ENCODE peak calls at places on chromosomes 4 and X, in four cellular contexts. T is AG08395; M is stimulated activated CD4-positive, alpha-beta T cell treated with anti-CD3 and anti-CD28 coated beads, Interleukin-12 subunit alpha, Interleukin-12 subunit beta, amount 100 ng/mL, for 4 hours; F is RPMI7951. Z is an unnamed sample.

GRCh38 chrX:110146521-110146920 is 143.6 kb downstream of the TMEM164 start:
- DNase-seq in T (peak), M (no peak), F (peak), Z (peak)

GRCh38 chr4:110869114-110869513 is 246.2 kb upstream of the PITX2 start:
- DNase-seq in T (peak), F (no peak), M (no peak), Z (peak)

GRCh38 chr4:172596206-172596605 is 572.4 kb upstream of the GALNT7 start:
- DNase-seq in T (no peak), F (no peak), M (no peak), Z (no peak)

GRCh38 chr4:168908093-168908492 is 102.0 kb downstream of the CBR4 start:
- DNase-seq in T (peak), M (no peak), F (peak), Z (peak)

GRCh38 chrX:134654398-134655012 is 3.8 kb downstream of the PLAC1 start:
- DNase-seq in F (no peak), T (no peak), M (peak), Z (no peak)

GRCh38 chrX:153495903-153496629 is 1.3 kb downstream of the BGN start:
- DNase-seq in T (no peak), F (no peak), M (no peak), Z (peak)

GRCh38 chr4:80101086-80101767 is 28.2 kb upstream of the ANTXR2 start:
- DNase-seq in M (no peak), T (no peak), F (no peak), Z (no peak)

GRCh38 chrX:16444353-16444752 is 205.6 kb upstream of the S100G start:
- DNase-seq in T (no peak), M (no peak), F (peak), Z (no peak)

GRCh38 chr4:170853422-170854021 is 763.8 kb upstream of the AADAT start:
- DNase-seq in T (no peak), F (no peak), M (no peak), Z (no peak)

GRCh38 chr4:6767725-6768538 is 14.6 kb upstream of the KIAA0232 start:
- DNase-seq in T (no peak), F (peak), M (no peak), Z (no peak)

GRCh38 chr4:142291299-142291698 is 554.8 kb downstream of the INPP4B start:
- DNase-seq in M (no peak), T (no peak), F (no peak), Z (no peak)

GRCh38 chrX:53263597-53264094 is 17.7 kb downstream of the IQSEC2 start:
- DNase-seq in T (peak), M (no peak), F (peak), Z (peak)

GRCh38 chrX:72308566-72309296 is 3.0 kb upstream of the CITED1 start:
- DNase-seq in T (peak), F (peak), M (peak), Z (peak)

GRCh38 chr4:105996845-105997244 is 101.6 kb downstream of the NPNT start:
- DNase-seq in F (peak), T (no peak), M (no peak), Z (no peak)

GRCh38 chr4:57501715-57502114 is 391.5 kb upstream of the IGFBP7 start:
- DNase-seq in F (peak), T (peak), M (no peak), Z (no peak)

GRCh38 chrX:111372065-111372464 is 39.9 kb downstream of the DCX start:
- DNase-seq in M (no peak), T (no peak), F (no peak), Z (no peak)

GRCh38 chr4:153186046-153186728 is 18.1 kb upstream of the TRIM2 start:
- DNase-seq in F (no peak), M (no peak), T (no peak), Z (no peak)

GRCh38 chr4:40586034-40586433 is 43.6 kb downstream of the RBM47 start:
- DNase-seq in T (no peak), F (no peak), M (no peak), Z (no peak)

GRCh38 chrX:23503835-23504539 is 163.3 kb upstream of the PRDX4 start:
- DNase-seq in T (peak), F (peak), M (no peak), Z (peak)

GRCh38 chrX:49878834-49879655 is at the start of gene USP27X:
- DNase-seq in M (peak), F (peak), T (peak), Z (peak)

GRCh38 chr4:115575851-115576250 is 462.4 kb upstream of the NDST4 start:
- DNase-seq in T (no peak), M (no peak), F (no peak), Z (no peak)

GRCh38 chr4:101953949-101954348 is 163.4 kb downstream of the BANK1 start:
- DNase-seq in T (peak), F (peak), M (no peak), Z (no peak)

GRCh38 chr4:17546678-17547077 is 30.3 kb upstream of the LAP3 start:
- DNase-seq in T (no peak), M (no peak), F (no peak), Z (no peak)

GRCh38 chrX:71650333-71650969 is 16.9 kb upstream of the LOC101059915 start:
- DNase-seq in T (no peak), M (no peak), F (no peak), Z (no peak)

GRCh38 chr4:38873290-38873949 is 5.8 kb downstream of the FAM114A1 start:
- DNase-seq in M (no peak), F (no peak), T (no peak), Z (no peak)

GRCh38 chr4:161894014-161894413 is 269.8 kb downstream of the FSTL5 start:
- DNase-seq in M (no peak), T (no peak), F (no peak), Z (no peak)

GRCh38 chr4:53987761-53988171 is 76.6 kb downstream of the CHIC2 start:
- DNase-seq in M (no peak), T (peak), F (peak), Z (peak)

GRCh38 chr4:87120411-87121162 is 99.8 kb downstream of the KLHL8 start:
- DNase-seq in M (no peak), T (no peak), F (no peak), Z (no peak)

GRCh38 chrX:122269243-122269781 is 914.8 kb upstream of the GRIA3 start:
- DNase-seq in M (no peak), T (peak), F (no peak), Z (no peak)

GRCh38 chrX:53039239-53039638 is 9.3 kb upstream of the GPR173 start:
- DNase-seq in T (no peak), M (no peak), F (no peak), Z (no peak)

Z was measured in hepatic stellate cell.